ENCODE peak calls at places on chromosomes 7 and 10, in five cellular contexts. I is AG10803, P is brain microvascular endothelial cell, Z is kidney tubule cell, E is pancreas. V is an unnamed sample.

GRCh38 chr10:46556515-46557318 is at the start of gene GPRIN2:
- DNase-seq in E (peak), Z (peak), I (no peak), P (no peak), V (peak)

GRCh38 chr10:114623661-114624294 is 34.3 kb downstream of the ABLIM1 start:
- DNase-seq in P (peak), I (peak), E (no peak), Z (peak), V (no peak)

GRCh38 chr7:106165328-106165727 is 53.2 kb upstream of the SYPL1 start:
- DNase-seq in P (peak), I (peak), Z (no peak), E (no peak), V (no peak)

GRCh38 chr7:111914287-111914686 is 291.9 kb downstream of the DOCK4 start:
- DNase-seq in P (no peak), E (no peak), I (no peak), Z (no peak), V (no peak)

GRCh38 chr7:69934475-69934903 is 336.2 kb downstream of the AUTS2 start:
- DNase-seq in Z (no peak), E (peak), P (no peak), I (no peak), V (no peak)

GRCh38 chr7:29139796-29140195 is 6.5 kb downstream of the CPVL start:
- DNase-seq in I (no peak), P (peak), Z (peak), E (no peak), V (no peak)

GRCh38 chr10:35011771-35012191 is 78.4 kb downstream of the CUL2 start:
- DNase-seq in E (no peak), I (no peak), P (peak), Z (peak), V (no peak)

GRCh38 chr10:86361134-86362128 is 5.2 kb downstream of the GRID1 start:
- DNase-seq in P (no peak), I (no peak), E (no peak), Z (no peak), V (no peak)

GRCh38 chr10:119462773-119463172 is 79.7 kb downstream of the RGS10 start:
- DNase-seq in P (no peak), I (no peak), E (no peak), Z (no peak), V (no peak)

GRCh38 chr7:141114141-141114664 is 40.3 kb downstream of the TMEM178B start:
- DNase-seq in I (no peak), P (no peak), Z (no peak), E (no peak), V (no peak)

V was measured in stomach.